ENCODE peak calls at places on chromosomes 7 and 10, in four cellular contexts. T is GM12878, F is H1, Z is K562. G is an unnamed sample.

GRCh38 chr10:124092270-124093075 is 925 bp downstream of the CHST15 start:
- DNase-seq in T (no peak), F (peak; percentile 82), Z (no peak), G (peak; percentile 80)

GRCh38 chr10:103869336-103869735 is 14.0 kb upstream of the SH3PXD2A start:
- DNase-seq in Z (no peak), T (no peak), F (no peak), G (no peak)

GRCh38 chr7:115910541-115911164 is 119.9 kb downstream of the TFEC start:
- DNase-seq in Z (peak; percentile 9), T (no peak), F (no peak), G (peak; percentile 1)

GRCh38 chr10:68720793-68721672 is at the start of gene CCAR1:
- DNase-seq in Z (peak; percentile 99), F (peak; percentile 97), T (peak; percentile 96), G (peak; percentile 95)

GRCh38 chr10:33052915-33053810 is 95.1 kb upstream of the ITGB1 start:
- DNase-seq in Z (no peak), T (no peak), F (no peak), G (no peak)

GRCh38 chr10:24952146-24952700 is at the start of gene PRTFDC1:
- DNase-seq in T (no peak), F (peak; percentile 83), Z (peak; percentile 56), G (no peak)

GRCh38 chr7:107993879-107994278 is 9.1 kb downstream of the LAMB1 start:
- DNase-seq in Z (no peak), F (no peak), T (no peak), G (no peak)

GRCh38 chr7:81882086-81882485 is 112.2 kb upstream of the HGF start:
- DNase-seq in Z (no peak), F (no peak), T (no peak), G (no peak)

GRCh38 chr10:76106611-76107010 is 675.2 kb downstream of the LRMDA start:
- DNase-seq in T (no peak), Z (no peak), F (no peak), G (no peak)

GRCh38 chr10:103915794-103916193 is 2.2 kb downstream of the STN1 start:
- DNase-seq in T (no peak), Z (no peak), F (no peak), G (no peak)

GRCh38 chr7:35257251-35258124 is 3.6 kb upstream of the TBX20 start:
- DNase-seq in Z (no peak), T (no peak), F (peak; percentile 69), G (no peak)

GRCh38 chr10:35470967-35471366 is 134.2 kb upstream of the GJD4 start:
- DNase-seq in Z (no peak), T (no peak), F (no peak), G (no peak)

GRCh38 chr10:119616879-119617580 is 20.3 kb upstream of the TIAL1 start:
- DNase-seq in F (peak; percentile 64), T (no peak), Z (peak; percentile 75), G (no peak)

GRCh38 chr10:92848037-92848440 is 281 bp upstream of the EXOC6 start:
- DNase-seq in T (no peak), F (no peak), Z (no peak), G (no peak)

GRCh38 chr10:97280783-97281182 is 11.7 kb downstream of the ARHGAP19 start:
- DNase-seq in F (no peak), Z (no peak), T (no peak), G (no peak)

GRCh38 chr7:100568936-100569844 is 4.5 kb downstream of the SAP25 start:
- DNase-seq in F (peak; percentile 86), Z (peak; percentile 86), T (no peak), G (peak; percentile 79)

GRCh38 chr7:191105-192034 is 1.0 kb upstream of the FAM20C start:
- DNase-seq in Z (peak; percentile 18), T (no peak), F (no peak), G (peak; percentile 69)

GRCh38 chr7:21318190-21318915 is 109.5 kb upstream of the SP4 start:
- DNase-seq in T (no peak), F (no peak), Z (no peak), G (no peak)

GRCh38 chr7:52507546-52507945 is 527.9 kb upstream of the POM121L12 start:
- DNase-seq in F (no peak), T (no peak), Z (no peak), G (no peak)

GRCh38 chr10:80856186-80856585 is 318.5 kb downstream of the SH2D4B start:
- DNase-seq in Z (no peak), T (no peak), F (no peak), G (no peak)

GRCh38 chr10:125149278-125150047 is 10.9 kb downstream of the CTBP2 start:
- DNase-seq in F (no peak), Z (peak; percentile 65), T (no peak), G (no peak)

GRCh38 chr10:80497187-80498038 is 40.3 kb upstream of the SH2D4B start:
- DNase-seq in F (no peak), Z (peak; percentile 99), T (no peak), G (no peak)

DNA sequence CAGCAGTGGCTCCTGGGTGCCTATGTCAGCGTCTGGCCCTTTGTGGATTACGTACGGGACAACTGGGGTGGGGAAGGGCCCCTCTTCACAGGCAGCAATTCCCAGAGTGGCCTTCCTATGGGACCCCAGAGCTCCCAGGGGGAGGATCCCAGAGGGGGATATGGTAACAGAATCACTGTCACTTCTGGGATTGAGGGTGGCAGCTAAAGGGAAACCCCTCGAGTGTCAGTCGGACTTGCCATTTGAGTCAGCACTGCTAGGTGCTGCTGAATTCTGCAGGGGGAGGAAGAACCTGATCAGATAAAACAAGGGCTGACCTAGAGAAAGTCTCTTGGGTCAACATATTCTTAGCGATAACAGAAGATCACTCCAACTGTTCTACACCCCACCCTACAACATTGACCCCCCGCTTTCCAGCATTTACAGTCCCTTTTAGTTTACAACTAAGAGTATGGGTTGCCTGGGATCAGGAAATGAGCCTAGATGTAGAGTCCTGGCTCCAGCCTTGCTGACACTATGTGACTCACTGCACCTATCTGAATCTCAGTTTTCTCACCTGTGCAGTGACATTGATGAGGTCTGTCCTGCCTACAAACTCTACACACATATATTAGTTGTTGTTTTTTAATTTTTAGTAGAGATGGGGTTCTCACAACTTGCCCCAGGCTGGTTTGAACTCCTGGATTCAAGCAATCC is 12.3 kb upstream of the DDIT4 start:
- DNase-seq in Z (peak; percentile 81), T (peak; percentile 90), F (no peak), G (peak; percentile 57)
- TF ChIP-seq NRF1 in Z (no peak), T (no peak), F (no peak), G (no peak)

GRCh38 chr10:18238875-18239485 is 98.8 kb downstream of the CACNB2 start:
- DNase-seq in F (no peak), Z (peak; percentile 46), T (no peak), G (peak; percentile 46)
- TF ChIP-seq NRF1 in F (no peak), Z (no peak), T (no peak), G (no peak)

DNA sequence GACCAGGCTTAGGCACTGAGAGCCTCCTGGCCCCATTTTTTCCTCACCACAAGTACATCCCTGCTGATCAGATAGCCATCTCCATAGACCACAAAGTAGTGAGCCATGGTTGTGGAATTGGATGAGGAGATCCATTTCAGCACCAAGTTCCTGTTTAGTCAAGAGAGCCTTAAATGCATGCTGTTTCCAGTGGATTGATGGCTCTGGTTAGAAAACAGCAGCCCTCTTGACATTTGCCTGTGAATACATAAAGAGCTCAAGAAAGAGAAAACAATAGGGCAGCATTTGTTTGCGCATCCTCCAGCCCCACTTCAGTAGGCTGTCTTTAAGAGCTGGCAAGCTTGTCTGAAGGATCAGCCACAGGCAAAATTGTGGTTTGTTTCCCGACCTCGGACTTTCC is 251.2 kb downstream of the POU6F2 start:
- DNase-seq in F (no peak), Z (no peak), T (no peak), G (no peak)
- TF ChIP-seq NRF1 in F (no peak), Z (no peak), T (no peak), G (no peak)

DNA sequence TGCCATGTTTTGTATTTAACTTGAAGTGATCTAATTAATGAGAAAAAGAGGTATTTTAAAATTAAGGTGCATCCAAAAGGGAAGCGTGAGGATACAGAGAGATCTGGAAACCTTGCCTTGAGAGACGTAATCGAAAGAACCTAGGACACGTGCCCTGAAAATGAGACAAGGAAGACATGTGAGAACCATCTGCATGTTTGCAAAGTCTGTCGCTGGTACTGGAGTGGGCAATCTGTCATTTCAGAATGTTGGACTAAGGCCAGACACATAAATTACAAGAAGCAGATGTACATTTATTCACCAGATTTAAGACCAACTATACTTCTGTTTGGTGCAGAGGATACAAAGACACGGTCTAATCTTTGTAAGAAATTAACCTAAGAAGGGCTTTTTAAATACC is 9.2 kb downstream of the AGR2 start:
- DNase-seq in Z (no peak), T (no peak), F (no peak), G (peak; percentile 63)
- TF ChIP-seq NRF1 in Z (no peak), T (no peak), F (no peak), G (no peak)

GRCh38 chr7:127885843-127886242 is 145.4 kb downstream of the LRRC4 start:
- DNase-seq in Z (peak; percentile 88), F (no peak), T (no peak), G (no peak)
- TF ChIP-seq NRF1 in Z (no peak), F (no peak), T (no peak), G (no peak)

GRCh38 chr7:12398186-12398585 is 5.5 kb downstream of the VWDE start:
- DNase-seq in Z (peak; percentile 41), F (no peak), T (no peak), G (no peak)

GRCh38 chr7:12409097-12409711 is 5.5 kb upstream of the VWDE start:
- DNase-seq in F (no peak), Z (no peak), T (no peak), G (no peak)

GRCh38 chr7:12402365-12402725 is 1.3 kb downstream of the VWDE start:
- DNase-seq in T (no peak), F (no peak), Z (no peak), G (no peak)

GRCh38 chr7:12401538-12402364 is 1.9 kb downstream of the VWDE start:
- DNase-seq in T (no peak), Z (peak; percentile 60), F (no peak), G (no peak)

DNA sequence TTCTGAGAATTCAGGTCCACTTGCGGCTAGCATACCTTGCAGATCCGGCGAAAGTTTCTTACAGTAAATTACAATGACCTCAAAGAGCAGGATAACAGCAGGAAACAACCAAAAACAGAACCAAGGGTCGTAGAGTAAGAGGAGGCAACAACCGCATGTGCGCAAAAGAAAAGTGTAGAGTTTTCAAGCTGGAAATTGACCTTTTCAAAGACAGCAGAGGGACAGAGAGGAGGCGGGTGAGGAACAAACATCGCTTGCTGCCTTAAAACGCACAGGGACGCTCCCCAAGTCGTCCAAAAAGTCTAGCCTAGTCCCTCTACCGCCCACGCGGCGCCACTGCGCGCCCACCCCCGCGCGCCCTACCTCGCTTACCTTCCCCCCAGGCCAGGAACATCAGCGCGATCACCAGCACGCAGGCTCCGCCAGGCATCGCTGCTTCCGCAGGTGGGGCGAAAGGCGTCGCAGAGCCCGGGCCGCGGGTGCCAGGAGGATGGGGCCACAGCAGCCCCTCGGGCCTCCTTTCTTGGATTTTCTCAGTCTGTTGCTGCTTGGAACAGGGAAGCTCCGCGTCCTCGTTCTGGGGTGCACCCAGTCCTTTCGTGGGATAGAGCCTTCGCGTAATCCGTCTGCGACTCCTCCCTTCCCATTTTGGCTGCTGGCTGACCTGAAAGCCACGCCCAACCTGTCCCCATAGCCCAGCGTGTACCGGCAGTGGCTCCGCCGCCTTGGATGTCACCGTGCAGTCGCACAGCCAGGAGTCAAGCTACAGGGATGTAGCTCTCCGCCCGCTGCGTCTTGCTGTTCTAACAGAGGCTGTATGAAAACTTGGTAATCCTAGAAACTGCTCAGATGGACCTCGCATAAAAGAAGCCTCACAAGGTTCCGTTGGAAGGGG is at the start of gene VWDE:
- DNase-seq in F (peak; percentile 81), Z (peak; percentile 96), T (no peak), G (peak; percentile 80)
- TF ChIP-seq NRF1 in F (no peak), Z (peak; percentile 84), T (no peak), G (no peak)

G was measured in SK-N-SH.